ENCODE peak calls at places on chromosomes 3 and 15, in ten cellular contexts. One of them, this sample, is unnamed.

GRCh38 chr15:52337198-52337853 is 41.7 kb upstream of the MYO5C start:
- DNase-seq in stomach: no peak
- DNase-seq in HL-60: no peak
- DNase-seq in fibroblast of lung: peak
- DNase-seq in ovary: no peak
- DNase-seq in PC-3: peak
- DNase-seq in pancreas: no peak
- DNase-seq in heart left ventricle: no peak
- DNase-seq in cardiac muscle cell: no peak
- DNase-seq in H1: no peak
- DNase-seq in this sample: no peak

GRCh38 chr3:107206141-107206540 is 171.1 kb upstream of the CCDC54 start:
- DNase-seq in stomach: no peak
- DNase-seq in HL-60: peak
- DNase-seq in fibroblast of lung: peak
- DNase-seq in ovary: no peak
- DNase-seq in PC-3: peak
- DNase-seq in pancreas: no peak
- DNase-seq in heart left ventricle: no peak
- DNase-seq in cardiac muscle cell: peak
- DNase-seq in H1: no peak
- DNase-seq in this sample: no peak

GRCh38 chr15:30926161-30926560 is 22.4 kb downstream of the FAN1 start:
- DNase-seq in stomach: no peak
- DNase-seq in HL-60: no peak
- DNase-seq in fibroblast of lung: no peak
- DNase-seq in ovary: no peak
- DNase-seq in PC-3: no peak
- DNase-seq in pancreas: no peak
- DNase-seq in heart left ventricle: no peak
- DNase-seq in cardiac muscle cell: no peak
- DNase-seq in H1: no peak
- DNase-seq in this sample: no peak

GRCh38 chr3:124034016-124034808 is 42.3 kb upstream of the ROPN1 start:
- DNase-seq in stomach: no peak
- DNase-seq in HL-60: no peak
- DNase-seq in fibroblast of lung: peak
- DNase-seq in ovary: peak
- DNase-seq in PC-3: peak
- DNase-seq in pancreas: peak
- DNase-seq in heart left ventricle: peak
- DNase-seq in cardiac muscle cell: peak
- DNase-seq in H1: peak
- DNase-seq in this sample: peak

GRCh38 chr3:18134386-18135082 is 290.6 kb downstream of the SATB1 start:
- DNase-seq in stomach: no peak
- DNase-seq in HL-60: no peak
- DNase-seq in fibroblast of lung: peak
- DNase-seq in ovary: no peak
- DNase-seq in PC-3: peak
- DNase-seq in pancreas: no peak
- DNase-seq in heart left ventricle: no peak
- DNase-seq in cardiac muscle cell: no peak
- DNase-seq in H1: no peak
- DNase-seq in this sample: no peak

GRCh38 chr3:78707616-78708015 is 1060.2 kb downstream of the ROBO1 start:
- DNase-seq in stomach: no peak
- DNase-seq in HL-60: no peak
- DNase-seq in fibroblast of lung: no peak
- DNase-seq in ovary: no peak
- DNase-seq in PC-3: no peak
- DNase-seq in pancreas: no peak
- DNase-seq in heart left ventricle: no peak
- DNase-seq in cardiac muscle cell: no peak
- DNase-seq in H1: no peak
- DNase-seq in this sample: no peak

GRCh38 chr3:14423197-14423743 is 20.9 kb downstream of the SLC6A6 start:
- DNase-seq in stomach: peak
- DNase-seq in HL-60: no peak
- DNase-seq in fibroblast of lung: no peak
- DNase-seq in ovary: no peak
- DNase-seq in PC-3: peak
- DNase-seq in pancreas: no peak
- DNase-seq in heart left ventricle: no peak
- DNase-seq in cardiac muscle cell: no peak
- DNase-seq in H1: no peak
- DNase-seq in this sample: no peak

GRCh38 chr3:54577313-54577712 is 350.5 kb downstream of the LRTM1 start:
- DNase-seq in stomach: no peak
- DNase-seq in HL-60: no peak
- DNase-seq in fibroblast of lung: no peak
- DNase-seq in ovary: no peak
- DNase-seq in PC-3: no peak
- DNase-seq in pancreas: no peak
- DNase-seq in heart left ventricle: no peak
- DNase-seq in cardiac muscle cell: no peak
- DNase-seq in H1: no peak
- DNase-seq in this sample: no peak

GRCh38 chr3:119524931-119525662 is 26.8 kb downstream of the TIMMDC1 start:
- DNase-seq in stomach: no peak
- DNase-seq in HL-60: peak
- DNase-seq in fibroblast of lung: peak
- DNase-seq in ovary: no peak
- DNase-seq in PC-3: peak
- DNase-seq in pancreas: no peak
- DNase-seq in heart left ventricle: no peak
- DNase-seq in cardiac muscle cell: peak
- DNase-seq in H1: no peak
- DNase-seq in this sample: no peak

GRCh38 chr3:122301063-122301462 is 24.0 kb upstream of the CSTA start:
- DNase-seq in stomach: no peak
- DNase-seq in HL-60: no peak
- DNase-seq in fibroblast of lung: no peak
- DNase-seq in ovary: no peak
- DNase-seq in PC-3: no peak
- DNase-seq in pancreas: no peak
- DNase-seq in heart left ventricle: no peak
- DNase-seq in cardiac muscle cell: no peak
- DNase-seq in H1: no peak
- DNase-seq in this sample: no peak

GRCh38 chr15:43260011-43260615 is 6.6 kb downstream of the TGM5 start:
- DNase-seq in stomach: no peak
- DNase-seq in HL-60: no peak
- DNase-seq in fibroblast of lung: no peak
- DNase-seq in ovary: no peak
- DNase-seq in PC-3: no peak
- DNase-seq in pancreas: no peak
- DNase-seq in heart left ventricle: no peak
- DNase-seq in cardiac muscle cell: no peak
- DNase-seq in H1: no peak
- DNase-seq in this sample: peak

GRCh38 chr15:91238664-91239428 is 138.8 kb downstream of the SV2B start:
- DNase-seq in stomach: no peak
- DNase-seq in HL-60: no peak
- DNase-seq in fibroblast of lung: no peak
- DNase-seq in ovary: no peak
- DNase-seq in PC-3: no peak
- DNase-seq in pancreas: no peak
- DNase-seq in heart left ventricle: no peak
- DNase-seq in cardiac muscle cell: no peak
- DNase-seq in H1: no peak
- DNase-seq in this sample: no peak

GRCh38 chr3:109643590-109643989 is 306.2 kb upstream of the DPPA4 start:
- DNase-seq in stomach: no peak
- DNase-seq in HL-60: no peak
- DNase-seq in fibroblast of lung: peak
- DNase-seq in ovary: no peak
- DNase-seq in PC-3: peak
- DNase-seq in pancreas: no peak
- DNase-seq in heart left ventricle: no peak
- DNase-seq in cardiac muscle cell: no peak
- DNase-seq in H1: no peak
- DNase-seq in this sample: no peak

GRCh38 chr3:150410311-150411105 is 2.4 kb downstream of the TSC22D2 start:
- DNase-seq in stomach: peak
- DNase-seq in HL-60: peak
- DNase-seq in fibroblast of lung: peak
- DNase-seq in ovary: peak
- DNase-seq in PC-3: peak
- DNase-seq in pancreas: peak
- DNase-seq in heart left ventricle: peak
- DNase-seq in cardiac muscle cell: peak
- DNase-seq in H1: no peak
- DNase-seq in this sample: peak

GRCh38 chr15:60325905-60326304 is 71.9 kb downstream of the ANXA2 start:
- DNase-seq in stomach: no peak
- DNase-seq in HL-60: no peak
- DNase-seq in fibroblast of lung: no peak
- DNase-seq in ovary: no peak
- DNase-seq in PC-3: no peak
- DNase-seq in pancreas: no peak
- DNase-seq in heart left ventricle: no peak
- DNase-seq in cardiac muscle cell: no peak
- DNase-seq in H1: no peak
- DNase-seq in this sample: no peak

DNA sequence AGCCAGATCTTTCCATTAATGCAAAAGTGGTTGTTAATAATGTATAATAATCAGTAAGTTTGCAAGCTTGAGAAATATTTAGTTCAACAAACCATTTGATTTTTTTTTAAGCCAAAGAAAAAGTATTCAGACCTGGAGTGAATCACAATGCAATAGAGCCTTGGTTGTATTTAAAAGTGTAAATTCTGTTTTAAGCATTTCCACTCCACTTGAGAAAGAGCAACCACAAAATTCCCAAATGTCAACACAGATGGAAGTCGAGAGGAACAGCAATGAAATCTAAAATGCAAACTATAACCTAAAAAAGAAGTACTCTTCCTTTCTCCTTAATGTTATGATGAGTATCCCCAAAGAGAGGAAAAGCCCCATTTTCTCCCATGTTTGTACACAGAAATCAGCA is 20.2 kb downstream of the GBE1 start:
- DNase-seq in stomach: no peak
- DNase-seq in HL-60: no peak
- DNase-seq in fibroblast of lung: peak
- DNase-seq in ovary: no peak
- DNase-seq in PC-3: no peak
- DNase-seq in pancreas: no peak
- DNase-seq in heart left ventricle: no peak
- DNase-seq in cardiac muscle cell: no peak
- DNase-seq in H1: no peak
- DNase-seq in this sample: no peak
- H3K4me3 ChIP-seq in stomach: no peak
- H3K4me3 ChIP-seq in HL-60: no peak
- H3K4me3 ChIP-seq in fibroblast of lung: no peak
- H3K4me3 ChIP-seq in ovary: no peak
- H3K4me3 ChIP-seq in PC-3: no peak
- H3K4me3 ChIP-seq in pancreas: no peak
- H3K4me3 ChIP-seq in heart left ventricle: no peak
- H3K4me3 ChIP-seq in cardiac muscle cell: no peak
- H3K4me3 ChIP-seq in H1: no peak
- H3K4me3 ChIP-seq in this sample: no peak

GRCh38 chr15:68372291-68372811 is 59.6 kb downstream of the ITGA11 start:
- DNase-seq in stomach: no peak
- DNase-seq in HL-60: no peak
- DNase-seq in fibroblast of lung: peak
- DNase-seq in ovary: peak
- DNase-seq in PC-3: peak
- DNase-seq in pancreas: no peak
- DNase-seq in heart left ventricle: peak
- DNase-seq in cardiac muscle cell: peak
- DNase-seq in H1: peak
- DNase-seq in this sample: peak
- TF ChIP-seq CTCF in stomach: no peak
- TF ChIP-seq CTCF in HL-60: no peak
- TF ChIP-seq CTCF in fibroblast of lung: peak
- TF ChIP-seq CTCF in ovary: no peak
- TF ChIP-seq CTCF in PC-3: peak
- TF ChIP-seq CTCF in pancreas: no peak
- TF ChIP-seq CTCF in heart left ventricle: peak
- TF ChIP-seq CTCF in cardiac muscle cell: peak
- TF ChIP-seq CTCF in H1: peak
- TF ChIP-seq CTCF in this sample: no peak

GRCh38 chr15:64865998-64866520 is 24.3 kb downstream of the PLEKHO2 start:
- DNase-seq in stomach: no peak
- DNase-seq in HL-60: no peak
- DNase-seq in fibroblast of lung: peak
- DNase-seq in ovary: peak
- DNase-seq in PC-3: no peak
- DNase-seq in pancreas: no peak
- DNase-seq in heart left ventricle: no peak
- DNase-seq in cardiac muscle cell: no peak
- DNase-seq in H1: no peak
- DNase-seq in this sample: no peak
- H3K27ac ChIP-seq in stomach: peak
- H3K27ac ChIP-seq in HL-60: no peak
- H3K27ac ChIP-seq in fibroblast of lung: peak
- H3K27ac ChIP-seq in ovary: no peak
- H3K27ac ChIP-seq in PC-3: no peak
- H3K27ac ChIP-seq in pancreas: no peak
- H3K27ac ChIP-seq in heart left ventricle: no peak
- H3K27ac ChIP-seq in cardiac muscle cell: no peak
- H3K27ac ChIP-seq in H1: peak
- H3K27ac ChIP-seq in this sample: no peak

GRCh38 chr15:75203017-75203907 is 1.6 kb downstream of the C15orf39 start:
- DNase-seq in stomach: no peak
- DNase-seq in HL-60: no peak
- DNase-seq in fibroblast of lung: peak
- DNase-seq in ovary: peak
- DNase-seq in PC-3: peak
- DNase-seq in pancreas: no peak
- DNase-seq in heart left ventricle: no peak
- DNase-seq in cardiac muscle cell: no peak
- DNase-seq in H1: peak
- DNase-seq in this sample: no peak

GRCh38 chr15:75205064-75205395 is 3.3 kb downstream of the C15orf39 start:
- DNase-seq in stomach: no peak
- DNase-seq in HL-60: no peak
- DNase-seq in fibroblast of lung: no peak
- DNase-seq in ovary: no peak
- DNase-seq in PC-3: no peak
- DNase-seq in pancreas: no peak
- DNase-seq in heart left ventricle: no peak
- DNase-seq in cardiac muscle cell: no peak
- DNase-seq in H1: no peak
- DNase-seq in this sample: no peak

GRCh38 chr15:75206006-75206405 is 4.3 kb downstream of the C15orf39 start:
- DNase-seq in stomach: no peak
- DNase-seq in HL-60: no peak
- DNase-seq in fibroblast of lung: no peak
- DNase-seq in ovary: no peak
- DNase-seq in PC-3: no peak
- DNase-seq in pancreas: no peak
- DNase-seq in heart left ventricle: no peak
- DNase-seq in cardiac muscle cell: no peak
- DNase-seq in H1: no peak
- DNase-seq in this sample: no peak

GRCh38 chr15:75203908-75204263 is 2.2 kb downstream of the C15orf39 start:
- DNase-seq in stomach: no peak
- DNase-seq in HL-60: no peak
- DNase-seq in fibroblast of lung: no peak
- DNase-seq in ovary: no peak
- DNase-seq in PC-3: no peak
- DNase-seq in pancreas: no peak
- DNase-seq in heart left ventricle: no peak
- DNase-seq in cardiac muscle cell: no peak
- DNase-seq in H1: no peak
- DNase-seq in this sample: no peak

GRCh38 chr15:75204340-75205063 is 2.8 kb downstream of the C15orf39 start:
- DNase-seq in stomach: peak
- DNase-seq in HL-60: peak
- DNase-seq in fibroblast of lung: peak
- DNase-seq in ovary: peak
- DNase-seq in PC-3: peak
- DNase-seq in pancreas: peak
- DNase-seq in heart left ventricle: peak
- DNase-seq in cardiac muscle cell: peak
- DNase-seq in H1: peak
- DNase-seq in this sample: peak
- H3K4me3 ChIP-seq in stomach: peak
- H3K4me3 ChIP-seq in HL-60: peak
- H3K4me3 ChIP-seq in fibroblast of lung: no peak
- H3K4me3 ChIP-seq in ovary: peak
- H3K4me3 ChIP-seq in PC-3: peak
- H3K4me3 ChIP-seq in pancreas: peak
- H3K4me3 ChIP-seq in heart left ventricle: no peak
- H3K4me3 ChIP-seq in cardiac muscle cell: no peak
- H3K4me3 ChIP-seq in H1: peak
- H3K4me3 ChIP-seq in this sample: peak

This sample was measured in coronary artery.